ENCODE peak calls at places on chromosomes 2 and 18, in eight cellular contexts. E, C, I, V, H, X, B and P are unnamed samples.

GRCh38 chr2:217798743-217799552 is 203.8 kb downstream of the TNS1 start:
- DNase-seq in X (no peak), E (no peak), B (no peak), C (peak), I (peak), V (no peak), H (no peak), P (peak)

GRCh38 chr2:223101340-223102039 is 49.5 kb downstream of the KCNE4 start:
- DNase-seq in C (peak), E (peak), X (peak), B (no peak), I (peak), V (peak), H (peak), P (peak)

GRCh38 chr2:36809046-36809445 is 112.5 kb downstream of the VIT start:
- DNase-seq in I (no peak), H (no peak), E (no peak), B (no peak), V (no peak), X (no peak), C (no peak), P (no peak)

GRCh38 chr2:46998551-46998950 is 82.9 kb upstream of the MCFD2 start:
- DNase-seq in B (no peak), C (no peak), H (no peak), E (no peak), X (no peak), V (no peak), I (no peak), P (no peak)

GRCh38 chr2:129178356-129178755 is 801.1 kb upstream of the RAB6C start:
- DNase-seq in V (no peak), E (no peak), I (no peak), B (no peak), X (no peak), H (no peak), C (no peak), P (no peak)

GRCh38 chr18:53861185-53861584 is 363.3 kb downstream of the MBD2 start:
- DNase-seq in H (no peak), X (no peak), V (no peak), E (no peak), I (no peak), B (no peak), C (no peak), P (no peak)

GRCh38 chr18:58069104-58069503 is 25.1 kb downstream of the NEDD4L start:
- DNase-seq in C (no peak), B (no peak), X (no peak), I (no peak), H (no peak), E (no peak), V (no peak), P (no peak)

GRCh38 chr2:171365232-171365631 is 68.6 kb downstream of the METTL8 start:
- DNase-seq in I (no peak), V (no peak), B (no peak), E (no peak), X (no peak), H (no peak), C (no peak), P (no peak)

GRCh38 chr2:45128580-45128997 is 119.3 kb upstream of the SIX2 start:
- DNase-seq in E (no peak), C (no peak), H (no peak), B (no peak), V (no peak), X (no peak), I (no peak), P (no peak)

GRCh38 chr2:189327879-189328351 is 113.4 kb upstream of the WDR75 start:
- DNase-seq in I (no peak), E (no peak), B (no peak), C (no peak), H (no peak), X (no peak), V (no peak), P (no peak)

GRCh38 chr18:43692291-43692690 is 415.0 kb upstream of the SYT4 start:
- DNase-seq in V (no peak), I (no peak), H (no peak), E (no peak), B (no peak), C (no peak), X (no peak), P (no peak)

GRCh38 chr2:17969661-17970060 is 91.2 kb downstream of the KCNS3 start:
- DNase-seq in I (no peak), C (no peak), H (no peak), B (no peak), V (no peak), X (no peak), E (no peak), P (no peak)

GRCh38 chr2:100124746-100125145 is 17.6 kb downstream of the AFF3 start:
- DNase-seq in I (no peak), E (no peak), H (no peak), V (no peak), C (no peak), B (no peak), X (no peak), P (no peak)

GRCh38 chr2:73293534-73294171 is at the start of gene EGR4:
- DNase-seq in V (peak), I (peak), X (peak), B (peak), C (peak), H (peak), E (peak), P (peak)

GRCh38 chr18:57833441-57834101 is 30.5 kb upstream of the ATP8B1 start:
- DNase-seq in X (no peak), B (no peak), H (peak), V (peak), I (peak), E (peak), C (no peak), P (no peak)

GRCh38 chr2:217103752-217104540 is 244.1 kb upstream of the TNP1 start:
- DNase-seq in X (no peak), E (no peak), B (no peak), V (no peak), H (no peak), C (no peak), I (no peak), P (no peak)

GRCh38 chr18:37712776-37713175 is 147.2 kb upstream of the CELF4 start:
- DNase-seq in V (no peak), I (no peak), X (no peak), E (no peak), B (no peak), C (no peak), H (no peak), P (no peak)

GRCh38 chr2:47089083-47089464 is 66.0 kb downstream of the STPG4 start:
- DNase-seq in B (no peak), X (no peak), E (no peak), C (no peak), I (no peak), V (no peak), H (no peak), P (no peak)

GRCh38 chr2:29281585-29281984 is 166.4 kb downstream of the CLIP4 start:
- DNase-seq in H (peak), X (no peak), C (peak), E (no peak), I (no peak), V (no peak), B (no peak), P (no peak)

GRCh38 chr2:151851761-151852160 is 23.5 kb upstream of the ARL5A start:
- DNase-seq in H (peak), I (no peak), X (no peak), V (no peak), B (no peak), E (no peak), C (no peak), P (no peak)

GRCh38 chr18:38930881-38931753 is 1365.5 kb upstream of the CELF4 start:
- DNase-seq in C (peak), I (no peak), E (no peak), X (no peak), H (no peak), V (no peak), B (no peak), P (no peak)

GRCh38 chr2:193502363-193503035 is 1307.8 kb upstream of the TMEFF2 start:
- DNase-seq in I (no peak), E (no peak), X (peak), C (peak), H (peak), V (no peak), B (peak), P (peak)

GRCh38 chr2:237196866-237197618 is 111.4 kb downstream of the COPS8 start:
- DNase-seq in I (no peak), B (no peak), V (no peak), C (no peak), H (no peak), E (no peak), X (no peak), P (no peak)

GRCh38 chr2:100935372-100935752 is 66.7 kb upstream of the RPL31 start:
- DNase-seq in H (no peak), I (no peak), V (no peak), X (no peak), C (peak), E (no peak), B (no peak), P (no peak)

GRCh38 chr2:100105678-100106054 is 36.7 kb downstream of the AFF3 start:
- DNase-seq in C (no peak), I (no peak), E (no peak), B (peak), X (peak), V (no peak), H (peak), P (no peak)

GRCh38 chr18:7637269-7637668 is 70.2 kb downstream of the PTPRM start:
- DNase-seq in C (no peak), X (no peak), B (no peak), V (no peak), H (no peak), E (no peak), I (no peak), P (no peak)

GRCh38 chr18:32435631-32436500 is 34.8 kb downstream of the GAREM1 start:
- DNase-seq in I (no peak), X (no peak), B (no peak), E (no peak), C (peak), H (no peak), V (no peak), P (no peak)

GRCh38 chr2:233247744-233248143 is 3.7 kb upstream of the ATG16L1 start:
- DNase-seq in X (no peak), C (no peak), H (no peak), B (no peak), V (no peak), E (no peak), I (peak), P (no peak)

GRCh38 chr2:102703748-102704147 is 58.1 kb upstream of the TMEM182 start:
- DNase-seq in I (peak), B (no peak), H (peak), V (peak), E (no peak), X (no peak), C (peak), P (no peak)

GRCh38 chr2:27095745-27096651 is 9.4 kb downstream of the KHK start:
- DNase-seq in V (peak), X (peak), C (peak), E (no peak), B (peak), I (peak), H (peak), P (no peak)

GRCh38 chr2:189412330-189412953 is 28.8 kb upstream of the WDR75 start:
- DNase-seq in I (peak), B (peak), C (peak), H (peak), E (peak), V (peak), X (peak), P (peak)

GRCh38 chr2:136086253-136087016 is 31.5 kb downstream of the CXCR4 start:
- DNase-seq in V (no peak), H (no peak), C (no peak), I (no peak), E (no peak), B (no peak), X (no peak), P (no peak)

DNA sequence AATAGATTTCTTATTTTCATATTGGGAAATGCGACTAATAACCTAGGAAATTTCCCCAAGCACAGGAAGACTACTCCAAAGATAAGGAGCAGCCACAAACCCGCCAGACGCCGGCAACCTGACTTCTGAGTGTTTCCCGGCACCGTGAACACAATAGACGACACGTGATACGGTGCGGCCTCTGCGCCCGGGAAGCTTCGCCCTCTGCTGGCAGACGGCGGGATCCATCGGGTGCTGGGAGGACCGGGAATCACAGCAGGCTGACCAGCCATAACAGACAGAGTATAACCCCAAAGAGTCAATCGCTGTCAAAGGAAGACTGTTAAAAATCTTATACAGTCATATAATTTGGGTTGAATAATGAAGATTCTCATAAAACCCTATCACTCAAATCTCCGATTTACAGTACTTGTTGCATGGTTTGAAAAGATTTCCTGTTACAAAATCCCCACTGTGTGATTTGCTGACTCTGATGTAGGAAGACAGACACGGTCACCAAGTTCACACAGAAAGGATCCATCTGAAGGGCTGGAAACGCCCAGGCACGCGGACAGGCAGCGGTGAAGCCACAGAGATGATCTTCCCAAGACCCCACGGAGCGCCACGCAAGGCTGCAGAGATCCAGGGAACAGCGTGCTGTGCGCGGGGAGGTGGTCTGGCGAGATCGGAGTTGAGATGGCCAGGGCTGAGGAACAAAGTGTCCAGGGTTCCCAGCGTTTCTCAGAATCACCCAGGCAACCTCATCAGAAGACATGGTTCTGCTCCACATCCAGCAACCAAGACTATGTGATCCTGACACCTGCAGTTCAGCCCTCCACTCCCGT is 73.8 kb downstream of the EIPR1 start:
- DNase-seq in H (peak), B (peak), X (peak), C (peak), V (peak), E (peak), I (peak), P (peak)
- TF ChIP-seq CTCF in H (peak), B (peak), X (peak), C (peak), V (peak), E (peak), I (peak), P (peak)

GRCh38 chr2:121550669-121551068 is 20.0 kb downstream of the RNU4ATAC start:
- DNase-seq in V (no peak), B (no peak), H (no peak), E (no peak), I (no peak), C (no peak), X (no peak), P (no peak)

GRCh38 chr2:121558329-121558728 is 27.6 kb downstream of the RNU4ATAC start:
- DNase-seq in E (no peak), V (no peak), H (no peak), B (no peak), X (no peak), I (no peak), C (no peak), P (no peak)

DNA sequence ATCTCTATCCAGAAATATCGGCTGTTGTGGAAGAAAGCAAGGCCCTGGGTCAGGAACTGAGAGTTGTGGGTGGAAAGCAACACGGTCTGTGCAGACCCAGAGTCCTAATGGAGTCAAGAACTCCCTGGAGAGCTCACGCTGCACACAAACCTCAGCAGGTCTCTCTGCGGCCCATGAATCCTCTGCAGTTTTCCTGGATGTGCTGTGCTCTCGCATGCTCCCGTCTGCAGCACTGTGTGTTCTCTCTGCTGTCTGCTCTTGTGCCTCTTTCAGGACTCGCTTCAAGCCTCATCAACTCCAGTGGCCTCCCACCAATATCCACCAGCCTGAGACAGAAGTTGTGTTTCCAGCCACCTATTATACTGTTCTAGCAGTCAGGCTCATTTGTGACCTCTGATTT is 24.3 kb downstream of the RNU4ATAC start:
- DNase-seq in I (no peak), V (no peak), X (no peak), C (peak), B (peak), H (no peak), E (no peak), P (no peak)
- TF ChIP-seq CTCF in I (no peak), V (no peak), X (no peak), C (no peak), B (no peak), H (no peak), E (no peak), P (no peak)

GRCh38 chr2:25982273-25982967 is at the start of gene KIF3C:
- DNase-seq in I (peak), X (peak), V (peak), B (peak), H (peak), E (no peak), C (peak), P (peak)
- TF ChIP-seq CTCF in I (no peak), X (no peak), V (no peak), B (no peak), H (no peak), E (no peak), C (no peak), P (no peak)

DNA sequence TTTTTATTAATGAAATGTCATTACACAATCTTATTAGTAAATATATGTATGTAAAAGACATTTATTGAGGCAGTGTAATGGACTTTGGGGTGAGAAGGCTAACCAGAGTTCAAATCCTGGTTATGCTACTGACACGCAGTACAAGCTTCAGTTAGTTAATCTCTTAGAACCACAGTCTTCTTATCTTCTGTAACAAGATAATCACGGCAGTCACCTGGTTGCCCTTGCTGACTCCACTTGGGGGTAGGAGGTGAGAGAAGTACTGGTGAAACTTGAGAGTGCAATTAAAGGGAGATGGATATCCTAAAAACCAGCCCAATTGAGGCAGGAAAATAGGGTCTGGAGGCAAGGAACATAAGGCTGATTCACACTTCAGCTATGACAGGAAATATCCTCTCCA is 21.2 kb downstream of the SKA1 start:
- DNase-seq in H (no peak), E (no peak), V (no peak), I (no peak), B (no peak), C (no peak), X (no peak), P (no peak)
- TF ChIP-seq CTCF in H (no peak), E (no peak), V (no peak), I (no peak), B (no peak), C (no peak), X (no peak), P (no peak)

GRCh38 chr2:231394201-231395141 is 1.0 kb upstream of the B3GNT7 start:
- DNase-seq in I (peak), V (no peak), X (peak), E (peak), C (peak), B (no peak), H (peak), P (no peak)
- TF ChIP-seq CTCF in I (peak), V (no peak), X (no peak), E (peak), C (peak), B (no peak), H (peak), P (peak)

DNA sequence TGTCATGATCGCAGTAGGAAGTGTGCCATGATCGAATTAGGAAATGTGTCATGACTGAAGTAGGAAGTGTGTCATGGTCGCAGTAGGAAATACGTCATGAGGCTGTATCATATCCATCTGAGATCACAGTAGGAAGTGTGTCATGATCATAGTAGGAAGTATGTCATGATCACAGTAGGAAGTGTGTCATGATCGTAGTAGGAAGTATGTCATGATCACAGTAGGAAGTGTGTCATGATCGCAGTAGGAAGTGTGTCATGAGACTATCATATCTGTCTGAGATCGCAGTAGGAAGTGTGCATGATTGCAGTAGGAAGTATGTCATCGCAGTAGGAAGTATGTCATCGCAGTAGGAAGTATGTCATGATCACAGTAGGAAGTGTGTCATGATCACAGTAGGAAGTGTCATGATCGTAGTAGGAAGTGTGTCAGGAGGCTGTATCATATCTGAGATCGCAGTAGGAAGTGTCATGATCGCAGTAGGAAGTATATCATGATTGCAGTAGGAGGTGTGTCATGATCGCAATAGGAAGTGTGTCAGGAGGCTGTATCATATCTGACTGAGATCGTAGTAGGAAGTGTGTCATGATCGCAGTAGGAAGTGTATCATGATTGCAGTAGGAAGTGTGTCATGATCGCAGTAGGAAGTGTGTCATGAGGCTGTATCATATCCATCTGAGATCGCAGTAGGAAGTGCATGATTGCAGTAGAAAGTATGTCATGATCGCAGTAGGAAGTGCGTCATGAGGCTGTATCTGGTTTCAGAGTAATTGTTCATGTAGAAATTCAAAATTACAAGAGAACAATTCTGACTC is 56.4 kb upstream of the NFATC1 start:
- DNase-seq in X (no peak), C (no peak), E (no peak), V (no peak), I (no peak), H (no peak), B (no peak), P (no peak)
- TF ChIP-seq CTCF in X (no peak), C (no peak), E (no peak), V (no peak), I (no peak), H (no peak), B (no peak), P (no peak)

DNA sequence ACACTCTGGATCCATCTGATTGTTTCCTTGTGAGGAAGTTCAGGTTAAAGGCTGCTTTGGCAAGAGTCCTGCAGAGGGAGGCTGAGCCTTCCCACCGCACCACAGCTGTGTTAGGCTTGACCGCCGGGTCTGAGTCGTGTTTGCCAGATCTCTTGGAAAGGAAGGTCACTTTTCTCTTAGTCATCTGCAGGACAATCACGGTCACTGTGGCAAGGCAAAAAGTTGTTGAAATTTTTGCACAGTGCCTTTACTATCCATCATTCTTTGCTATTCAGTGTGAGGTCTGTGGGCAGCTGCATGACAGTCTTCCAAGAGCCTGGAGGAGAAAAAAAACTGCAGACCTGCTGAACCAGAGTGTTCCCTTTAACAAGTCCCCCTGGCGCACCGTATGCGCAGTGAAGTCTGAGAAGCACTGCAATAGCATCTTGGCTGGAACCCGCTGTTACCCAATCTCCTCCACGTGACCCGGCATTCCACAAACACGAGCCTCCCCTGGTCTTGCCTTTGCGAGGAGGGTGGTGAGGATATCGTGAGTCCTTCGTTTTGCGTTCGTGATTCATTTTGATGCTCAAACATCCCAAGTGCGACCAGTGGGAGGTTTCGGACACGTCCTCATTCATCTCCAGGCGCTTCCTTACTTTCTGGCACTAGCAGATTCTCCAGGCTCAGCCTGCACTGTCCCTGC is 23.0 kb downstream of the BIN1 start:
- DNase-seq in E (no peak), I (no peak), H (no peak), V (no peak), C (no peak), B (no peak), X (no peak), P (no peak)
- TF ChIP-seq CTCF in E (no peak), I (no peak), H (no peak), V (no peak), C (no peak), B (no peak), X (no peak), P (no peak)